ENCODE peak calls at places on chromosome 12, in five cellular contexts. One of them, this sample, is unnamed.

GRCh38 chr12:386651-387050 is 2.5 kb downstream of the KDM5A start:
- DNase-seq in GM23338: no peak
- DNase-seq in CD8-positive, alpha-beta T cell: no peak
- DNase-seq in fibroblast of pulmonary artery: peak
- DNase-seq in heart right ventricle: no peak
- DNase-seq in this sample: peak

GRCh38 chr12:108004368-108004767 is 124.7 kb upstream of the WSCD2 start:
- DNase-seq in GM23338: peak
- DNase-seq in CD8-positive, alpha-beta T cell: no peak
- DNase-seq in fibroblast of pulmonary artery: peak
- DNase-seq in heart right ventricle: no peak
- DNase-seq in this sample: no peak

GRCh38 chr12:30939234-30939633 is 12.7 kb downstream of the TSPAN11 start:
- DNase-seq in GM23338: no peak
- DNase-seq in CD8-positive, alpha-beta T cell: no peak
- DNase-seq in fibroblast of pulmonary artery: no peak
- DNase-seq in heart right ventricle: no peak
- DNase-seq in this sample: no peak

GRCh38 chr12:96258451-96258933 is 64.3 kb downstream of the ELK3 start:
- DNase-seq in GM23338: peak
- DNase-seq in CD8-positive, alpha-beta T cell: no peak
- DNase-seq in fibroblast of pulmonary artery: peak
- DNase-seq in heart right ventricle: peak
- DNase-seq in this sample: peak

GRCh38 chr12:31966558-31967205 is 7.5 kb downstream of the RESF1 start:
- DNase-seq in GM23338: no peak
- DNase-seq in CD8-positive, alpha-beta T cell: no peak
- DNase-seq in fibroblast of pulmonary artery: no peak
- DNase-seq in heart right ventricle: no peak
- DNase-seq in this sample: no peak

GRCh38 chr12:129184066-129184695 is 330.9 kb downstream of the GLT1D1 start:
- DNase-seq in GM23338: no peak
- DNase-seq in CD8-positive, alpha-beta T cell: no peak
- DNase-seq in fibroblast of pulmonary artery: no peak
- DNase-seq in heart right ventricle: no peak
- DNase-seq in this sample: no peak

GRCh38 chr12:124545508-124546418 is 21.6 kb downstream of the NCOR2 start:
- DNase-seq in GM23338: no peak
- DNase-seq in CD8-positive, alpha-beta T cell: peak
- DNase-seq in fibroblast of pulmonary artery: no peak
- DNase-seq in heart right ventricle: no peak
- DNase-seq in this sample: no peak

GRCh38 chr12:127926004-127926403 is 341.0 kb upstream of the TMEM132C start:
- DNase-seq in GM23338: peak
- DNase-seq in CD8-positive, alpha-beta T cell: no peak
- DNase-seq in fibroblast of pulmonary artery: peak
- DNase-seq in heart right ventricle: no peak
- DNase-seq in this sample: peak

GRCh38 chr12:43349863-43350262 is 202.1 kb downstream of the ADAMTS20 start:
- DNase-seq in GM23338: no peak
- DNase-seq in CD8-positive, alpha-beta T cell: no peak
- DNase-seq in fibroblast of pulmonary artery: peak
- DNase-seq in heart right ventricle: no peak
- DNase-seq in this sample: peak

GRCh38 chr12:65925626-65926025 is 101.3 kb downstream of the HMGA2 start:
- DNase-seq in GM23338: no peak
- DNase-seq in CD8-positive, alpha-beta T cell: no peak
- DNase-seq in fibroblast of pulmonary artery: no peak
- DNase-seq in heart right ventricle: no peak
- DNase-seq in this sample: no peak

GRCh38 chr12:65922077-65922476 is 97.8 kb downstream of the HMGA2 start:
- DNase-seq in GM23338: no peak
- DNase-seq in CD8-positive, alpha-beta T cell: no peak
- DNase-seq in fibroblast of pulmonary artery: no peak
- DNase-seq in heart right ventricle: no peak
- DNase-seq in this sample: no peak

GRCh38 chr12:65918057-65918456 is 93.8 kb downstream of the HMGA2 start:
- DNase-seq in GM23338: no peak
- DNase-seq in CD8-positive, alpha-beta T cell: no peak
- DNase-seq in fibroblast of pulmonary artery: no peak
- DNase-seq in heart right ventricle: no peak
- DNase-seq in this sample: no peak

GRCh38 chr12:65926119-65927004 is 102.1 kb downstream of the HMGA2 start:
- DNase-seq in GM23338: peak
- DNase-seq in CD8-positive, alpha-beta T cell: no peak
- DNase-seq in fibroblast of pulmonary artery: no peak
- DNase-seq in heart right ventricle: no peak
- DNase-seq in this sample: no peak

GRCh38 chr12:65923228-65923627 is 98.9 kb downstream of the HMGA2 start:
- DNase-seq in GM23338: no peak
- DNase-seq in CD8-positive, alpha-beta T cell: no peak
- DNase-seq in fibroblast of pulmonary artery: no peak
- DNase-seq in heart right ventricle: no peak
- DNase-seq in this sample: no peak
- TF ChIP-seq CTCF in GM23338: peak
- TF ChIP-seq CTCF in CD8-positive, alpha-beta T cell: no peak
- TF ChIP-seq CTCF in fibroblast of pulmonary artery: no peak
- TF ChIP-seq CTCF in heart right ventricle: no peak
- TF ChIP-seq CTCF in this sample: no peak

GRCh38 chr12:113155060-113155459 is 5.5 kb downstream of the CFAP73 start:
- DNase-seq in GM23338: no peak
- DNase-seq in CD8-positive, alpha-beta T cell: no peak
- DNase-seq in fibroblast of pulmonary artery: no peak
- DNase-seq in heart right ventricle: no peak
- DNase-seq in this sample: no peak

GRCh38 chr12:113152196-113152834 is 2.8 kb downstream of the CFAP73 start:
- DNase-seq in GM23338: no peak
- DNase-seq in CD8-positive, alpha-beta T cell: no peak
- DNase-seq in fibroblast of pulmonary artery: no peak
- DNase-seq in heart right ventricle: no peak
- DNase-seq in this sample: no peak

GRCh38 chr12:113151655-113152054 is 2.1 kb downstream of the CFAP73 start:
- DNase-seq in GM23338: no peak
- DNase-seq in CD8-positive, alpha-beta T cell: no peak
- DNase-seq in fibroblast of pulmonary artery: no peak
- DNase-seq in heart right ventricle: no peak
- DNase-seq in this sample: no peak

GRCh38 chr12:113154351-113154973 is 4.9 kb downstream of the CFAP73 start:
- DNase-seq in GM23338: peak
- DNase-seq in CD8-positive, alpha-beta T cell: no peak
- DNase-seq in fibroblast of pulmonary artery: peak
- DNase-seq in heart right ventricle: no peak
- DNase-seq in this sample: no peak

GRCh38 chr12:113152835-113153814 is 3.6 kb downstream of the CFAP73 start:
- DNase-seq in GM23338: peak
- DNase-seq in CD8-positive, alpha-beta T cell: peak
- DNase-seq in fibroblast of pulmonary artery: peak
- DNase-seq in heart right ventricle: peak
- DNase-seq in this sample: peak
- TF ChIP-seq CTCF in GM23338: no peak
- TF ChIP-seq CTCF in CD8-positive, alpha-beta T cell: no peak
- TF ChIP-seq CTCF in fibroblast of pulmonary artery: peak
- TF ChIP-seq CTCF in heart right ventricle: peak
- TF ChIP-seq CTCF in this sample: peak

DNA sequence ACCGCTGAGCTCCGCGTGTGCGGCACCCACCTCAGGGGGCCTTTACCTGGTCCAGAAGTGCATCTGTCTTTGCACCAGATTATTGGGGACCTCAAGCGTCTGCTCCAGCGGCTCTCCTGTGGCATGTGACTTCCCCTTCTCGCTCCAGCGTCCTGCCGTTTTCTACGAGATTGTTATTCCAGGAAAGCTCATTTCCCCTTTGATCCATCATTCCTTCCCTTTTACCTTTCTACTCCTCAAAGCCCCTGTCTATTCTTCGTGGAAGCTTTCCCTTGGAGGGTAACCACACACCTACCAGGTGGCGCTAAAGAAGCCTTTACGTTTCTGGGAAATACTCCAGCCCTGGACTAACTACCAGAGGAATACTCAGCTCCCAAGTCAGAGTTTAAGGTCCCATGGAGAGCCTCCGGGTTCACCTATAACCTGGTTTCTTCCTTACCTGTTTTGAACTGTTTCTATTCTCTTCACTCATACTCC is 1.5 kb downstream of the FKBP4 start:
- DNase-seq in GM23338: peak
- DNase-seq in CD8-positive, alpha-beta T cell: no peak
- DNase-seq in fibroblast of pulmonary artery: no peak
- DNase-seq in heart right ventricle: no peak
- DNase-seq in this sample: no peak
- TF ChIP-seq CTCF in GM23338: peak
- TF ChIP-seq CTCF in CD8-positive, alpha-beta T cell: no peak
- TF ChIP-seq CTCF in fibroblast of pulmonary artery: no peak
- TF ChIP-seq CTCF in heart right ventricle: no peak
- TF ChIP-seq CTCF in this sample: no peak

GRCh38 chr12:11581179-11581755 is 68.2 kb upstream of the ETV6 start:
- DNase-seq in GM23338: peak
- DNase-seq in CD8-positive, alpha-beta T cell: peak
- DNase-seq in fibroblast of pulmonary artery: peak
- DNase-seq in heart right ventricle: no peak
- DNase-seq in this sample: peak
- TF ChIP-seq CTCF in GM23338: peak
- TF ChIP-seq CTCF in CD8-positive, alpha-beta T cell: peak
- TF ChIP-seq CTCF in fibroblast of pulmonary artery: peak
- TF ChIP-seq CTCF in heart right ventricle: peak
- TF ChIP-seq CTCF in this sample: peak

GRCh38 chr12:4282892-4283511 is 9.4 kb downstream of the CCND2 start:
- DNase-seq in GM23338: peak
- DNase-seq in CD8-positive, alpha-beta T cell: no peak
- DNase-seq in fibroblast of pulmonary artery: no peak
- DNase-seq in heart right ventricle: no peak
- DNase-seq in this sample: no peak
- TF ChIP-seq CTCF in GM23338: peak
- TF ChIP-seq CTCF in CD8-positive, alpha-beta T cell: no peak
- TF ChIP-seq CTCF in fibroblast of pulmonary artery: no peak
- TF ChIP-seq CTCF in heart right ventricle: no peak
- TF ChIP-seq CTCF in this sample: no peak

GRCh38 chr12:71371132-71371531 is 68.5 kb upstream of the LGR5 start:
- DNase-seq in GM23338: peak
- DNase-seq in CD8-positive, alpha-beta T cell: no peak
- DNase-seq in fibroblast of pulmonary artery: peak
- DNase-seq in heart right ventricle: no peak
- DNase-seq in this sample: peak
- TF ChIP-seq CTCF in GM23338: peak
- TF ChIP-seq CTCF in CD8-positive, alpha-beta T cell: no peak
- TF ChIP-seq CTCF in fibroblast of pulmonary artery: peak
- TF ChIP-seq CTCF in heart right ventricle: no peak
- TF ChIP-seq CTCF in this sample: no peak

GRCh38 chr12:49553512-49554088 is 14.3 kb downstream of the MCRS1 start:
- DNase-seq in GM23338: peak
- DNase-seq in CD8-positive, alpha-beta T cell: no peak
- DNase-seq in fibroblast of pulmonary artery: peak
- DNase-seq in heart right ventricle: no peak
- DNase-seq in this sample: no peak
- TF ChIP-seq CTCF in GM23338: peak
- TF ChIP-seq CTCF in CD8-positive, alpha-beta T cell: peak
- TF ChIP-seq CTCF in fibroblast of pulmonary artery: peak
- TF ChIP-seq CTCF in heart right ventricle: peak
- TF ChIP-seq CTCF in this sample: no peak

DNA sequence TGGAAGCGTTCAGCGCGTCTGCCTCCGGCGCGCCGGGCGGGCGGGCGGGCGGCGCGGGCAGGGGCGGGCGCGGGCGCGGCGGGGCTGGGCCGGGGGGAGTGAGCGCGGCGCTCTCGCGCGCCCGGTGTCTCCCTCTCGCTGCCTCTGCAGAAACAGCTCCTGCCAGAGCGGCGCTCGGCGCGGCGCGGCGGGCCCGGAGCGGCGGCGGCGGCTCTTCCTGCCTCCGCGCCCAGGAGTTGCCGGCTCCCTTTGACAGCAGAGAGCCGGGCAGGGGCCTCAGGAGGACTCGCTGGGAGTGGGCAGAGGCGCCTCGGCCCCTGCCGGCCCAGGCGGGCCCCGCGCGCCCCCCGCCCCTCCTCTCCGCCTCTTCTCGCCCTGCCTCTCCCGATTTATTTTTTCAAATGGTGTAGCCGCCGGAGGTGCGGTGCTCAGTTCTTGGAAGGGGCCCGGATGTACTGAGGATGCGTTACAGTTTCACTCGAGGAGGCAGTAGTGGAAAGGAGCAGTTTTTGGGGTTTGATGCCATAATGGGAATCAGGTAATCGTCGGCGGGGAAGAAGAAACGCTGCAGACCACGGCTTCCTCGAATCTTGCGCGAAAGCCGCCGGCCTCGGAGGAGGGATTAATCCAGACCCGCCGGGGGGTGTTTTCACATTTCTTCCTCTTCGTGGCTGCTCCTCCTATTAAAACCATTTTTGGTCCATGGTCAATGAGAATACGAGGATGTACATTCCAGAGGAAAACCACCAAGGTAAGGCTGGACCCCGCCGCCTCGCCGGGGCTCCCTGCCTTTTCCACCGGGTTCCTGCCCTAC is at the start of gene CACNA1C:
- DNase-seq in GM23338: peak
- DNase-seq in CD8-positive, alpha-beta T cell: no peak
- DNase-seq in fibroblast of pulmonary artery: peak
- DNase-seq in heart right ventricle: peak
- DNase-seq in this sample: peak
- TF ChIP-seq CTCF in GM23338: no peak
- TF ChIP-seq CTCF in CD8-positive, alpha-beta T cell: no peak
- TF ChIP-seq CTCF in fibroblast of pulmonary artery: no peak
- TF ChIP-seq CTCF in heart right ventricle: no peak
- TF ChIP-seq CTCF in this sample: no peak

DNA sequence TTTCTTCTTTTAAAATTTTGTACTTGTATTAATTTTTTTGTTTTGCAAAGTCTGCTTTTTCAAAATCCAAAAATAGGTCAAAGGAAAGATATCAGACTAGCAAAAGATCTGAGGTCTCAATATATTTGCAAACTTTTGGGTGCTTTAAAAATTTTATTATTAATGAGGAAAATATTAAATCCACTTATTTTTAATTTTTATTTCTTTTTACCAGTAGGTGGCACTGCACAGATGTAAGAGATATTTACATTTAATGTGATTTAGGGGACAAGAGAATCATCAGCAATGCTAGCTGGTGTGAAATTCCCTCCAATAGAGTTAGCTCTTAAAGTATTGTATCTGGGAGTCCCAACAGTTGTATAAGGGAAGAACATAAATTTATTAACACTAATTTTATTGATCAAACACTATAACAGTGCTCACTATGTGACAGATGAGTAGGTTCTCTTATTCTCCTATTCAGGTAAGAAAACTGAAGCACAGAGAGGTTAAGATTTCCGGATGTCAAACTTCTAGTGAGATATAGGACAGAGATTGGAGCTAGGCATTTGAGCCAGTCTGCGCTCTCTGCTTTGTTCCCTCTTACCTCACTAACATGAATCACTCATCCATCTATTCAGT is 30.5 kb downstream of the ALX1 start:
- DNase-seq in GM23338: peak
- DNase-seq in CD8-positive, alpha-beta T cell: no peak
- DNase-seq in fibroblast of pulmonary artery: peak
- DNase-seq in heart right ventricle: no peak
- DNase-seq in this sample: peak
- TF ChIP-seq CTCF in GM23338: peak
- TF ChIP-seq CTCF in CD8-positive, alpha-beta T cell: peak
- TF ChIP-seq CTCF in fibroblast of pulmonary artery: peak
- TF ChIP-seq CTCF in heart right ventricle: no peak
- TF ChIP-seq CTCF in this sample: no peak